ENCODE peak calls at places on chromosome 14, in seven cellular contexts. One of them, this sample, is unnamed.

GRCh38 chr14:93234798-93235197 is 27.7 kb downstream of the UBR7 start:
- DNase-seq in fibroblast of the conjunctiva: no peak
- DNase-seq in stimulated activated CD4-positive, alpha-beta T cell treated with anti-CD3 and anti-CD28 coated beads, Interleukin-1b, Interleukin-23, amount 100 ng/mL, for 1 hour: no peak
- DNase-seq in aorta: peak
- DNase-seq in activated gamma-delta T cell: no peak
- DNase-seq in non-pigmented ciliary epithelial cell: no peak
- DNase-seq in erythroblast: no peak
- DNase-seq in this sample: no peak

GRCh38 chr14:89899917-89900680 is 54.4 kb downstream of the EFCAB11 start:
- DNase-seq in fibroblast of the conjunctiva: no peak
- DNase-seq in stimulated activated CD4-positive, alpha-beta T cell treated with anti-CD3 and anti-CD28 coated beads, Interleukin-1b, Interleukin-23, amount 100 ng/mL, for 1 hour: no peak
- DNase-seq in aorta: no peak
- DNase-seq in activated gamma-delta T cell: no peak
- DNase-seq in non-pigmented ciliary epithelial cell: no peak
- DNase-seq in erythroblast: peak
- DNase-seq in this sample: no peak

GRCh38 chr14:71961972-71962371 is 29.7 kb downstream of the RGS6 start:
- DNase-seq in fibroblast of the conjunctiva: no peak
- DNase-seq in stimulated activated CD4-positive, alpha-beta T cell treated with anti-CD3 and anti-CD28 coated beads, Interleukin-1b, Interleukin-23, amount 100 ng/mL, for 1 hour: no peak
- DNase-seq in aorta: no peak
- DNase-seq in activated gamma-delta T cell: no peak
- DNase-seq in non-pigmented ciliary epithelial cell: no peak
- DNase-seq in erythroblast: no peak
- DNase-seq in this sample: no peak

GRCh38 chr14:59274991-59275391 is 86.5 kb downstream of the DAAM1 start:
- DNase-seq in fibroblast of the conjunctiva: no peak
- DNase-seq in stimulated activated CD4-positive, alpha-beta T cell treated with anti-CD3 and anti-CD28 coated beads, Interleukin-1b, Interleukin-23, amount 100 ng/mL, for 1 hour: no peak
- DNase-seq in aorta: no peak
- DNase-seq in activated gamma-delta T cell: no peak
- DNase-seq in non-pigmented ciliary epithelial cell: no peak
- DNase-seq in erythroblast: no peak
- DNase-seq in this sample: no peak

GRCh38 chr14:58298880-58299664 is 717 bp downstream of the ARID4A start:
- DNase-seq in fibroblast of the conjunctiva: no peak
- DNase-seq in stimulated activated CD4-positive, alpha-beta T cell treated with anti-CD3 and anti-CD28 coated beads, Interleukin-1b, Interleukin-23, amount 100 ng/mL, for 1 hour: no peak
- DNase-seq in aorta: peak
- DNase-seq in activated gamma-delta T cell: peak
- DNase-seq in non-pigmented ciliary epithelial cell: no peak
- DNase-seq in erythroblast: peak
- DNase-seq in this sample: no peak

GRCh38 chr14:95104911-95105310 is 52.4 kb downstream of the DICER1 start:
- DNase-seq in fibroblast of the conjunctiva: no peak
- DNase-seq in stimulated activated CD4-positive, alpha-beta T cell treated with anti-CD3 and anti-CD28 coated beads, Interleukin-1b, Interleukin-23, amount 100 ng/mL, for 1 hour: no peak
- DNase-seq in aorta: no peak
- DNase-seq in activated gamma-delta T cell: no peak
- DNase-seq in non-pigmented ciliary epithelial cell: no peak
- DNase-seq in erythroblast: no peak
- DNase-seq in this sample: no peak

GRCh38 chr14:90773705-90774104 is 42.5 kb downstream of the TTC7B start:
- DNase-seq in fibroblast of the conjunctiva: no peak
- DNase-seq in stimulated activated CD4-positive, alpha-beta T cell treated with anti-CD3 and anti-CD28 coated beads, Interleukin-1b, Interleukin-23, amount 100 ng/mL, for 1 hour: no peak
- DNase-seq in aorta: no peak
- DNase-seq in activated gamma-delta T cell: no peak
- DNase-seq in non-pigmented ciliary epithelial cell: no peak
- DNase-seq in erythroblast: no peak
- DNase-seq in this sample: no peak

GRCh38 chr14:66638688-66639087 is 130.7 kb downstream of the GPHN start:
- DNase-seq in fibroblast of the conjunctiva: no peak
- DNase-seq in stimulated activated CD4-positive, alpha-beta T cell treated with anti-CD3 and anti-CD28 coated beads, Interleukin-1b, Interleukin-23, amount 100 ng/mL, for 1 hour: no peak
- DNase-seq in aorta: no peak
- DNase-seq in activated gamma-delta T cell: no peak
- DNase-seq in non-pigmented ciliary epithelial cell: no peak
- DNase-seq in erythroblast: no peak
- DNase-seq in this sample: no peak

GRCh38 chr14:87149583-87150354 is 843.2 kb downstream of the GALC start:
- DNase-seq in fibroblast of the conjunctiva: peak
- DNase-seq in stimulated activated CD4-positive, alpha-beta T cell treated with anti-CD3 and anti-CD28 coated beads, Interleukin-1b, Interleukin-23, amount 100 ng/mL, for 1 hour: no peak
- DNase-seq in aorta: no peak
- DNase-seq in activated gamma-delta T cell: no peak
- DNase-seq in non-pigmented ciliary epithelial cell: no peak
- DNase-seq in erythroblast: no peak
- DNase-seq in this sample: no peak

GRCh38 chr14:100761481-100761880 is 34.8 kb downstream of the DLK1 start:
- DNase-seq in fibroblast of the conjunctiva: peak
- DNase-seq in stimulated activated CD4-positive, alpha-beta T cell treated with anti-CD3 and anti-CD28 coated beads, Interleukin-1b, Interleukin-23, amount 100 ng/mL, for 1 hour: no peak
- DNase-seq in aorta: no peak
- DNase-seq in activated gamma-delta T cell: no peak
- DNase-seq in non-pigmented ciliary epithelial cell: peak
- DNase-seq in erythroblast: no peak
- DNase-seq in this sample: no peak

GRCh38 chr14:96038920-96039632 is at the start of gene C14orf132:
- DNase-seq in fibroblast of the conjunctiva: peak
- DNase-seq in stimulated activated CD4-positive, alpha-beta T cell treated with anti-CD3 and anti-CD28 coated beads, Interleukin-1b, Interleukin-23, amount 100 ng/mL, for 1 hour: no peak
- DNase-seq in aorta: peak
- DNase-seq in activated gamma-delta T cell: peak
- DNase-seq in non-pigmented ciliary epithelial cell: no peak
- DNase-seq in erythroblast: peak
- DNase-seq in this sample: no peak

GRCh38 chr14:76715927-76716200 is 45.4 kb upstream of the VASH1 start:
- DNase-seq in fibroblast of the conjunctiva: no peak
- DNase-seq in stimulated activated CD4-positive, alpha-beta T cell treated with anti-CD3 and anti-CD28 coated beads, Interleukin-1b, Interleukin-23, amount 100 ng/mL, for 1 hour: no peak
- DNase-seq in aorta: no peak
- DNase-seq in activated gamma-delta T cell: no peak
- DNase-seq in non-pigmented ciliary epithelial cell: no peak
- DNase-seq in erythroblast: no peak
- DNase-seq in this sample: no peak

GRCh38 chr14:75794615-75795038 is 133.6 kb downstream of the TTLL5 start:
- DNase-seq in fibroblast of the conjunctiva: peak
- DNase-seq in stimulated activated CD4-positive, alpha-beta T cell treated with anti-CD3 and anti-CD28 coated beads, Interleukin-1b, Interleukin-23, amount 100 ng/mL, for 1 hour: no peak
- DNase-seq in aorta: no peak
- DNase-seq in activated gamma-delta T cell: no peak
- DNase-seq in non-pigmented ciliary epithelial cell: peak
- DNase-seq in erythroblast: no peak
- DNase-seq in this sample: no peak

GRCh38 chr14:49861581-49861922 is 9.0 kb upstream of the NEMF start:
- DNase-seq in fibroblast of the conjunctiva: peak
- DNase-seq in stimulated activated CD4-positive, alpha-beta T cell treated with anti-CD3 and anti-CD28 coated beads, Interleukin-1b, Interleukin-23, amount 100 ng/mL, for 1 hour: no peak
- DNase-seq in aorta: peak
- DNase-seq in activated gamma-delta T cell: no peak
- DNase-seq in non-pigmented ciliary epithelial cell: peak
- DNase-seq in erythroblast: peak
- DNase-seq in this sample: no peak

GRCh38 chr14:91328313-91329050 is 84.0 kb upstream of the GPR68 start:
- DNase-seq in fibroblast of the conjunctiva: no peak
- DNase-seq in stimulated activated CD4-positive, alpha-beta T cell treated with anti-CD3 and anti-CD28 coated beads, Interleukin-1b, Interleukin-23, amount 100 ng/mL, for 1 hour: no peak
- DNase-seq in aorta: peak
- DNase-seq in activated gamma-delta T cell: no peak
- DNase-seq in non-pigmented ciliary epithelial cell: no peak
- DNase-seq in erythroblast: no peak
- DNase-seq in this sample: no peak

GRCh38 chr14:42241101-42241500 is 634.4 kb downstream of the LRFN5 start:
- DNase-seq in fibroblast of the conjunctiva: no peak
- DNase-seq in stimulated activated CD4-positive, alpha-beta T cell treated with anti-CD3 and anti-CD28 coated beads, Interleukin-1b, Interleukin-23, amount 100 ng/mL, for 1 hour: no peak
- DNase-seq in aorta: no peak
- DNase-seq in activated gamma-delta T cell: no peak
- DNase-seq in non-pigmented ciliary epithelial cell: no peak
- DNase-seq in erythroblast: no peak
- DNase-seq in this sample: no peak

GRCh38 chr14:33460119-33460518 is 490.8 kb downstream of the EGLN3 start:
- DNase-seq in fibroblast of the conjunctiva: no peak
- DNase-seq in stimulated activated CD4-positive, alpha-beta T cell treated with anti-CD3 and anti-CD28 coated beads, Interleukin-1b, Interleukin-23, amount 100 ng/mL, for 1 hour: no peak
- DNase-seq in aorta: no peak
- DNase-seq in activated gamma-delta T cell: no peak
- DNase-seq in non-pigmented ciliary epithelial cell: no peak
- DNase-seq in erythroblast: no peak
- DNase-seq in this sample: no peak

GRCh38 chr14:64680013-64680674 is 24.1 kb upstream of the PLEKHG3 start:
- DNase-seq in fibroblast of the conjunctiva: no peak
- DNase-seq in stimulated activated CD4-positive, alpha-beta T cell treated with anti-CD3 and anti-CD28 coated beads, Interleukin-1b, Interleukin-23, amount 100 ng/mL, for 1 hour: no peak
- DNase-seq in aorta: peak
- DNase-seq in activated gamma-delta T cell: no peak
- DNase-seq in non-pigmented ciliary epithelial cell: no peak
- DNase-seq in erythroblast: no peak
- DNase-seq in this sample: no peak

GRCh38 chr14:63632932-63633514 is 8.6 kb downstream of the WDR89 start:
- DNase-seq in fibroblast of the conjunctiva: peak
- DNase-seq in stimulated activated CD4-positive, alpha-beta T cell treated with anti-CD3 and anti-CD28 coated beads, Interleukin-1b, Interleukin-23, amount 100 ng/mL, for 1 hour: no peak
- DNase-seq in aorta: no peak
- DNase-seq in activated gamma-delta T cell: no peak
- DNase-seq in non-pigmented ciliary epithelial cell: no peak
- DNase-seq in erythroblast: peak
- DNase-seq in this sample: no peak

GRCh38 chr14:104865069-104865630 is at the start of gene CEP170B:
- DNase-seq in fibroblast of the conjunctiva: no peak
- DNase-seq in stimulated activated CD4-positive, alpha-beta T cell treated with anti-CD3 and anti-CD28 coated beads, Interleukin-1b, Interleukin-23, amount 100 ng/mL, for 1 hour: peak
- DNase-seq in aorta: peak
- DNase-seq in activated gamma-delta T cell: no peak
- DNase-seq in non-pigmented ciliary epithelial cell: no peak
- DNase-seq in erythroblast: peak
- DNase-seq in this sample: no peak

GRCh38 chr14:99725774-99726537 is 41.9 kb downstream of the CYP46A1 start:
- DNase-seq in fibroblast of the conjunctiva: no peak
- DNase-seq in stimulated activated CD4-positive, alpha-beta T cell treated with anti-CD3 and anti-CD28 coated beads, Interleukin-1b, Interleukin-23, amount 100 ng/mL, for 1 hour: no peak
- DNase-seq in aorta: peak
- DNase-seq in activated gamma-delta T cell: no peak
- DNase-seq in non-pigmented ciliary epithelial cell: no peak
- DNase-seq in erythroblast: no peak
- DNase-seq in this sample: no peak

GRCh38 chr14:104264495-104265265 is 126.3 kb downstream of the KIF26A start:
- DNase-seq in fibroblast of the conjunctiva: no peak
- DNase-seq in stimulated activated CD4-positive, alpha-beta T cell treated with anti-CD3 and anti-CD28 coated beads, Interleukin-1b, Interleukin-23, amount 100 ng/mL, for 1 hour: no peak
- DNase-seq in aorta: no peak
- DNase-seq in activated gamma-delta T cell: no peak
- DNase-seq in non-pigmented ciliary epithelial cell: no peak
- DNase-seq in erythroblast: no peak
- DNase-seq in this sample: no peak

GRCh38 chr14:91250912-91251311 is 6.4 kb upstream of the GPR68 start:
- DNase-seq in fibroblast of the conjunctiva: no peak
- DNase-seq in stimulated activated CD4-positive, alpha-beta T cell treated with anti-CD3 and anti-CD28 coated beads, Interleukin-1b, Interleukin-23, amount 100 ng/mL, for 1 hour: no peak
- DNase-seq in aorta: no peak
- DNase-seq in activated gamma-delta T cell: no peak
- DNase-seq in non-pigmented ciliary epithelial cell: no peak
- DNase-seq in erythroblast: no peak
- DNase-seq in this sample: no peak

GRCh38 chr14:79734151-79734550 is 477.2 kb downstream of the DIO2 start:
- DNase-seq in fibroblast of the conjunctiva: no peak
- DNase-seq in stimulated activated CD4-positive, alpha-beta T cell treated with anti-CD3 and anti-CD28 coated beads, Interleukin-1b, Interleukin-23, amount 100 ng/mL, for 1 hour: no peak
- DNase-seq in aorta: no peak
- DNase-seq in activated gamma-delta T cell: no peak
- DNase-seq in non-pigmented ciliary epithelial cell: no peak
- DNase-seq in erythroblast: no peak
- DNase-seq in this sample: no peak

GRCh38 chr14:95231966-95232365 is 74.6 kb upstream of the DICER1 start:
- DNase-seq in fibroblast of the conjunctiva: no peak
- DNase-seq in stimulated activated CD4-positive, alpha-beta T cell treated with anti-CD3 and anti-CD28 coated beads, Interleukin-1b, Interleukin-23, amount 100 ng/mL, for 1 hour: no peak
- DNase-seq in aorta: no peak
- DNase-seq in activated gamma-delta T cell: no peak
- DNase-seq in non-pigmented ciliary epithelial cell: no peak
- DNase-seq in erythroblast: no peak
- DNase-seq in this sample: no peak

GRCh38 chr14:28813810-28814209 is 47.2 kb downstream of the FOXG1 start:
- DNase-seq in fibroblast of the conjunctiva: no peak
- DNase-seq in stimulated activated CD4-positive, alpha-beta T cell treated with anti-CD3 and anti-CD28 coated beads, Interleukin-1b, Interleukin-23, amount 100 ng/mL, for 1 hour: no peak
- DNase-seq in aorta: no peak
- DNase-seq in activated gamma-delta T cell: no peak
- DNase-seq in non-pigmented ciliary epithelial cell: no peak
- DNase-seq in erythroblast: no peak
- DNase-seq in this sample: no peak

GRCh38 chr14:104546591-104547309 is 32.8 kb upstream of the C14orf180 start:
- DNase-seq in fibroblast of the conjunctiva: no peak
- DNase-seq in stimulated activated CD4-positive, alpha-beta T cell treated with anti-CD3 and anti-CD28 coated beads, Interleukin-1b, Interleukin-23, amount 100 ng/mL, for 1 hour: no peak
- DNase-seq in aorta: no peak
- DNase-seq in activated gamma-delta T cell: no peak
- DNase-seq in non-pigmented ciliary epithelial cell: no peak
- DNase-seq in erythroblast: no peak
- DNase-seq in this sample: no peak

GRCh38 chr14:64762044-64763034 is 58.1 kb downstream of the PLEKHG3 start:
- DNase-seq in fibroblast of the conjunctiva: peak
- DNase-seq in stimulated activated CD4-positive, alpha-beta T cell treated with anti-CD3 and anti-CD28 coated beads, Interleukin-1b, Interleukin-23, amount 100 ng/mL, for 1 hour: peak
- DNase-seq in aorta: peak
- DNase-seq in activated gamma-delta T cell: no peak
- DNase-seq in non-pigmented ciliary epithelial cell: peak
- DNase-seq in erythroblast: peak
- DNase-seq in this sample: no peak

GRCh38 chr14:92527724-92528123 is 14.1 kb downstream of the RIN3 start:
- DNase-seq in fibroblast of the conjunctiva: no peak
- DNase-seq in stimulated activated CD4-positive, alpha-beta T cell treated with anti-CD3 and anti-CD28 coated beads, Interleukin-1b, Interleukin-23, amount 100 ng/mL, for 1 hour: no peak
- DNase-seq in aorta: no peak
- DNase-seq in activated gamma-delta T cell: no peak
- DNase-seq in non-pigmented ciliary epithelial cell: no peak
- DNase-seq in erythroblast: no peak
- DNase-seq in this sample: no peak

GRCh38 chr14:52879958-52880357 is 70.9 kb downstream of the FERMT2 start:
- DNase-seq in fibroblast of the conjunctiva: no peak
- DNase-seq in stimulated activated CD4-positive, alpha-beta T cell treated with anti-CD3 and anti-CD28 coated beads, Interleukin-1b, Interleukin-23, amount 100 ng/mL, for 1 hour: no peak
- DNase-seq in aorta: no peak
- DNase-seq in activated gamma-delta T cell: no peak
- DNase-seq in non-pigmented ciliary epithelial cell: no peak
- DNase-seq in erythroblast: no peak
- DNase-seq in this sample: no peak

GRCh38 chr14:105448706-105449111 is 25.9 kb upstream of the CRIP2 start:
- DNase-seq in fibroblast of the conjunctiva: peak
- DNase-seq in stimulated activated CD4-positive, alpha-beta T cell treated with anti-CD3 and anti-CD28 coated beads, Interleukin-1b, Interleukin-23, amount 100 ng/mL, for 1 hour: peak
- DNase-seq in aorta: peak
- DNase-seq in activated gamma-delta T cell: peak
- DNase-seq in non-pigmented ciliary epithelial cell: no peak
- DNase-seq in erythroblast: peak
- DNase-seq in this sample: no peak

GRCh38 chr14:95265106-95266094 is 54.3 kb downstream of the CLMN start:
- DNase-seq in fibroblast of the conjunctiva: peak
- DNase-seq in stimulated activated CD4-positive, alpha-beta T cell treated with anti-CD3 and anti-CD28 coated beads, Interleukin-1b, Interleukin-23, amount 100 ng/mL, for 1 hour: no peak
- DNase-seq in aorta: no peak
- DNase-seq in activated gamma-delta T cell: no peak
- DNase-seq in non-pigmented ciliary epithelial cell: peak
- DNase-seq in erythroblast: no peak
- DNase-seq in this sample: no peak

GRCh38 chr14:21529515-21529914 is 3.4 kb upstream of the SALL2 start:
- DNase-seq in fibroblast of the conjunctiva: no peak
- DNase-seq in stimulated activated CD4-positive, alpha-beta T cell treated with anti-CD3 and anti-CD28 coated beads, Interleukin-1b, Interleukin-23, amount 100 ng/mL, for 1 hour: no peak
- DNase-seq in aorta: no peak
- DNase-seq in activated gamma-delta T cell: no peak
- DNase-seq in non-pigmented ciliary epithelial cell: no peak
- DNase-seq in erythroblast: no peak
- DNase-seq in this sample: no peak